ENCODE peak calls at places on chromosomes 4 and X, in six cellular contexts. X is stimulated activated CD4-positive, alpha-beta T cell treated with anti-CD3 and anti-CD28 coated beads, TNF-alpha, amount 100 ng/mL, for 4 hours; R is naive thymus-derived CD8-positive, alpha-beta T cell; S is A549; H is AG09319; C is memory B cell. I is an unnamed sample.

GRCh38 chr4:76434901-76435688 is at the start of gene SHROOM3:
- DNase-seq in H (no peak), S (no peak), X (no peak), R (no peak), C (no peak), I (no peak)

GRCh38 chrX:100208076-100208475 is 202.0 kb downstream of the PCDH19 start:
- DNase-seq in C (no peak), X (no peak), H (no peak), S (no peak), R (no peak), I (no peak)

GRCh38 chr4:125322363-125322730 is 7.6 kb downstream of the FAT4 start:
- DNase-seq in X (no peak), H (no peak), R (no peak), C (no peak), S (no peak), I (no peak)

GRCh38 chr4:125780747-125781146 is 466.0 kb downstream of the FAT4 start:
- DNase-seq in S (no peak), C (no peak), R (no peak), X (no peak), H (no peak), I (no peak)

GRCh38 chr4:128155874-128156456 is 94.9 kb downstream of the LARP1B start:
- DNase-seq in H (no peak), R (no peak), X (no peak), S (no peak), C (no peak), I (no peak)

GRCh38 chr4:7807351-7807921 is 132.2 kb downstream of the AFAP1 start:
- DNase-seq in X (no peak), S (no peak), C (no peak), R (no peak), H (no peak), I (no peak)

GRCh38 chrX:43003939-43004338 is 226.0 kb upstream of the PPP1R2C start:
- DNase-seq in X (no peak), R (no peak), C (no peak), H (no peak), S (no peak), I (no peak)

GRCh38 chrX:318739-319578 is at the start of gene GTPBP6:
- DNase-seq in R (peak), H (peak), S (peak), X (peak), C (peak), I (peak)

GRCh38 chr4:38131371-38132139 is 171.4 kb downstream of the PTTG2 start:
- DNase-seq in C (no peak), S (no peak), X (peak), H (no peak), R (peak), I (no peak)

GRCh38 chrX:13752141-13752540 is 17.6 kb downstream of the OFD1 start:
- DNase-seq in H (no peak), X (no peak), S (no peak), C (no peak), R (no peak), I (no peak)

GRCh38 chrX:150587585-150588503 is 19.4 kb downstream of the MTM1 start:
- DNase-seq in R (peak), H (no peak), S (peak), X (peak), C (peak), I (no peak)

GRCh38 chrX:10240918-10241317 is 84.1 kb downstream of the CLCN4 start:
- DNase-seq in S (peak), R (no peak), X (no peak), H (peak), C (no peak), I (no peak)

GRCh38 chr4:113384600-113384999 is 335.1 kb downstream of the ANK2 start:
- DNase-seq in S (no peak), H (no peak), R (no peak), X (no peak), C (no peak), I (no peak)

GRCh38 chr4:61246003-61246402 is 45.9 kb downstream of the ADGRL3 start:
- DNase-seq in S (no peak), C (no peak), X (no peak), R (no peak), H (no peak), I (no peak)

GRCh38 chr4:183469936-183470335 is 25.5 kb downstream of the CDKN2AIP start:
- DNase-seq in C (no peak), H (no peak), R (no peak), S (no peak), X (no peak), I (no peak)

GRCh38 chr4:36638273-36638811 is 356.9 kb downstream of the DTHD1 start:
- DNase-seq in S (no peak), C (no peak), H (no peak), R (peak), X (no peak), I (no peak)

GRCh38 chr4:54560513-54560912 is 97.2 kb upstream of the KIT start:
- DNase-seq in H (no peak), C (no peak), S (no peak), R (no peak), X (no peak), I (no peak)

GRCh38 chr4:141890279-141890678 is 253.9 kb downstream of the IL15 start:
- DNase-seq in H (no peak), R (no peak), X (no peak), C (no peak), S (no peak), I (no peak)